ENCODE peak calls at places on chromosome 15, in nine cellular contexts. L, M, T, G, F, Y, X, Z and D are unnamed samples. For H3K4me1, the result is how much of the 10 kb centered on the place peaks cover.

GRCh38 chr15:76553564-76553963 is 217.0 kb downstream of the ISL2 start:
- DNase-seq in Y (no peak), X (no peak), L (no peak), M (no peak), Z (no peak), F (no peak), T (no peak), G (no peak), D (no peak)

GRCh38 chr15:95825672-95826387 is 504.7 kb upstream of the NR2F2 start:
- DNase-seq in L (no peak), Y (no peak), X (no peak), M (no peak), G (no peak), F (no peak), Z (no peak), T (no peak), D (no peak)

GRCh38 chr15:63504979-63505841 is 817 bp downstream of the USP3 start:
- DNase-seq in Z (no peak), X (peak), L (peak), T (peak), Y (peak), G (peak), M (peak), F (peak), D (peak)

GRCh38 chr15:34049096-34049495 is 10.1 kb upstream of the AVEN start:
- DNase-seq in L (no peak), F (no peak), Z (no peak), M (no peak), G (no peak), T (no peak), X (no peak), Y (no peak), D (no peak)

GRCh38 chr15:53506370-53506769 is 253.1 kb downstream of the WDR72 start:
- DNase-seq in G (no peak), Z (no peak), X (no peak), F (no peak), Y (no peak), T (no peak), M (no peak), L (no peak), D (no peak)

GRCh38 chr15:96353931-96354730 is 23.6 kb downstream of the NR2F2 start:
- DNase-seq in L (peak), F (peak), G (no peak), Y (no peak), Z (no peak), T (peak), X (peak), M (no peak), D (peak)

GRCh38 chr15:52695146-52695545 is 16.0 kb upstream of the ATOSA start:
- DNase-seq in L (no peak), Y (no peak), M (no peak), T (no peak), X (no peak), F (no peak), G (no peak), Z (no peak), D (no peak)

GRCh38 chr15:73979636-73980035 is 12.5 kb downstream of the STOML1 start:
- DNase-seq in Y (no peak), Z (no peak), X (peak), T (no peak), G (no peak), F (no peak), M (no peak), L (no peak), D (no peak)

GRCh38 chr15:55357774-55358173 is 38.8 kb downstream of the PIGB start:
- DNase-seq in T (no peak), F (no peak), G (no peak), L (no peak), Z (no peak), Y (peak), X (no peak), M (no peak), D (no peak)

GRCh38 chr15:26870346-26870745 is 3.5 kb downstream of the GABRA5 start:
- DNase-seq in G (no peak), F (no peak), Z (no peak), T (no peak), X (no peak), Y (no peak), L (no peak), M (no peak), D (no peak)

GRCh38 chr15:66960519-66960918 is 104.9 kb upstream of the SMAD3 start:
- DNase-seq in Y (no peak), L (no peak), M (no peak), Z (no peak), T (no peak), F (no peak), X (no peak), G (no peak), D (no peak)

GRCh38 chr15:66956672-66957540 is 108.5 kb upstream of the SMAD3 start:
- DNase-seq in F (no peak), G (peak), X (peak), L (no peak), Z (no peak), T (no peak), Y (no peak), M (no peak), D (no peak)

GRCh38 chr15:66961407-66961884 is 104.0 kb upstream of the SMAD3 start:
- DNase-seq in L (no peak), T (no peak), G (no peak), Z (no peak), M (no peak), Y (no peak), F (no peak), X (no peak), D (no peak)

GRCh38 chr15:66961901-66962300 is 103.5 kb upstream of the SMAD3 start:
- DNase-seq in Z (no peak), T (no peak), F (no peak), X (no peak), L (no peak), Y (no peak), G (no peak), M (no peak), D (no peak)

GRCh38 chr15:66959066-66959465 is 106.3 kb upstream of the SMAD3 start:
- DNase-seq in M (no peak), Z (no peak), T (no peak), L (no peak), G (no peak), Y (no peak), X (no peak), F (no peak), D (no peak)
- H3K4me1 ChIP-seq in M (under half), Z (under half), T (under half), L (under half), G (under half), Y (under half), X (under half), F (under half), D (under half)

DNA sequence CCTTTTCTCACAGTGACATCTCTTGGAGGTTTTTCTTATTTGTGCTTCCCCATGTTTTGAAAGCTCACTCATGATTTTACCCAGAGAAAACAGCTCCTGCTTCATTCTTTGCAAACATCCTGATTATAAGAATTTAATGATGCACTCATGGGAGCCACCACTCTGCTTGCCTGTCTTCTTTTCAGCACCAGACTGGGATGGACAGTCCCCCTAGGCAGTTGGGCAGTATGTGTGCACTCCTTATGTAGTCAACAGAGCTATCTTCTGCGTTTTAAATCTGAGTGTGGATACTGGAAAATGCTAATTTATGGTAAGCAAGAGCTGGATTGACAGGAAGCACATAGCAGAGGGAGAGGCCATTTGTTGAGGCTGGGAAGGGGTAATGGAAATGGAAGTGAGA is 276.1 kb downstream of the AGBL1 start:
- DNase-seq in X (no peak), G (no peak), F (peak), Z (no peak), L (no peak), Y (no peak), M (no peak), T (no peak), D (no peak)
- H3K27ac ChIP-seq in X (no peak), G (no peak), F (no peak), Z (no peak), L (no peak), Y (no peak), M (no peak), T (no peak), D (no peak)

GRCh38 chr15:67097893-67098740 is 32.7 kb downstream of the SMAD3 start:
- DNase-seq in X (no peak), F (no peak), G (no peak), Y (no peak), Z (peak), T (peak), M (no peak), L (peak), D (peak)
- H3K4me1 ChIP-seq in X (under half), F (under half), G (half or more), Y (under half), Z (half or more), T (under half), M (under half), L (half or more), D (half or more)

GRCh38 chr15:90178468-90179435 is 22.4 kb upstream of the SEMA4B start:
- DNase-seq in X (no peak), T (no peak), Z (no peak), G (no peak), Y (no peak), F (no peak), M (no peak), L (no peak), D (no peak)

GRCh38 chr15:90173372-90173771 is 27.8 kb upstream of the SEMA4B start:
- DNase-seq in X (no peak), M (no peak), L (no peak), Y (no peak), Z (no peak), T (no peak), G (no peak), F (no peak), D (no peak)

GRCh38 chr15:90177012-90177411 is 24.1 kb upstream of the SEMA4B start:
- DNase-seq in Y (no peak), M (no peak), T (no peak), F (no peak), Z (no peak), G (no peak), X (no peak), L (no peak), D (no peak)

DNA sequence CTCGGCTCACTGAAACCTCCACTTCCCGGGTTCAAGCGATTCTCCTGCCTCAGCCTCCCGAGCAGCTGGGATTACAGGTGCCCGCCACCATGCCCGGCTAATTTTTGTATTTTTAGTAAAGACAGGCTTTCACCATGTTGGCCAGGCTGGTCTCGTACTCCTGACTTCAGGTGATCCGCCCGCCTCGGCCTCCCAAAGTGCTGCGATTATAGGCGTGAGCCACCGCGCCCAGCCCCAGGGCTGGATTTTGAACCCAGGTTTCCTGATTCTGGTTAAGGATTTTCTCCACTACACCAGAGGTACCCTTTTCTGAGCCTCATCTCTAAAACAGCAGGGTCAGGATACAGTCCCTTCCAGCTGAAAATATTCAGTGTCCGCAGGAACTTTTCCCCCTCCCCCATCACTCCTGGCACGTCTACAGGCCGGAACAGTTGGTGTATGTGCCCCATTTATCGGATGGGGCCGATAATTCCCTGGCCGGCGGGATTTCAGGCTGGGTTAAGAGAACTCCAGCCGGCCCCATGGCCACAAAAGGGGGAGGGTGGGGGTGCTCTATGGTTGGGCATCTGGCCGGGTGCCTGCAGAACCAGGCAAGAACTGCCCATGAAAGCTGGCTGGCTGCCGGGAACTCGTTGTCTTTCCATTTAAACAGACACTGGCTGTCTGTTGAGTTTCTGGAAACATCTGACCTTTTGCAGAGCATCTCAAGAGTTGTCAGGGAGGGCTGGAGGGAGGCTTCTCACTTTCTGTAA is 26.8 kb upstream of the SEMA4B start:
- DNase-seq in L (peak), F (no peak), X (peak), Z (peak), Y (peak), G (no peak), T (peak), M (peak), D (peak)
- H3K27ac ChIP-seq in L (peak), F (no peak), X (peak), Z (peak), Y (peak), G (no peak), T (peak), M (peak), D (peak)

DNA sequence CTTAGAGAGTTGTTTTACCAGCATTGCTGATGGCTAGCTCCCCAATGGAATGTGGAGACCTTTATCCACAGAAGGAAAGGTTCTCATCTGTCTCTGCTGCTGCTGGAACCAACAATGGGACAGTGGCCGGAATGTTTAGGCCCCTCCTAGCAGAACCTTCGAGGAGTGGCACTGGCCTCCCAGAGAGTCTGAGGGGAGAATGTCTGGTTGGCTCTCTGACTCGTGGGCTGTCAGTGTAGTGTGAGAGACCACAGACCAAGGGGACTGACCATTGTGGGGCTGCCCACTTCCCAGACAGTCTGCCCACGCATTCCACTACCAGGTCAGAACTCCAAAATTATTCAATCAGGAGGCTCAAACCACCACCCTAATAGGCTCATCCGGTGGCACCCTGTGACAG is 5.1 kb downstream of the RASL12 start:
- DNase-seq in M (no peak), Y (no peak), Z (no peak), T (no peak), X (no peak), F (no peak), L (no peak), G (no peak), D (no peak)
- H3K4me1 ChIP-seq in M (under half), Y (under half), Z (half or more), T (under half), X (under half), F (under half), L (under half), G (under half), D (half or more)

GRCh38 chr15:62393196-62393595 is 228.1 kb upstream of the C2CD4B start:
- DNase-seq in Z (no peak), F (no peak), M (no peak), T (no peak), Y (no peak), X (no peak), L (no peak), G (no peak), D (no peak)

GRCh38 chr15:62390793-62391543 is 225.9 kb upstream of the C2CD4B start:
- DNase-seq in Z (no peak), Y (peak), X (peak), L (peak), M (peak), G (peak), F (peak), T (peak), D (peak)

GRCh38 chr15:62389887-62390792 is 225.1 kb upstream of the C2CD4B start:
- DNase-seq in Z (peak), M (peak), Y (peak), X (peak), G (peak), L (peak), F (peak), T (peak), D (peak)

GRCh38 chr15:62392411-62392810 is 227.3 kb upstream of the C2CD4B start:
- DNase-seq in L (no peak), X (no peak), T (peak), Y (no peak), G (peak), F (peak), M (no peak), Z (no peak), D (peak)

DNA sequence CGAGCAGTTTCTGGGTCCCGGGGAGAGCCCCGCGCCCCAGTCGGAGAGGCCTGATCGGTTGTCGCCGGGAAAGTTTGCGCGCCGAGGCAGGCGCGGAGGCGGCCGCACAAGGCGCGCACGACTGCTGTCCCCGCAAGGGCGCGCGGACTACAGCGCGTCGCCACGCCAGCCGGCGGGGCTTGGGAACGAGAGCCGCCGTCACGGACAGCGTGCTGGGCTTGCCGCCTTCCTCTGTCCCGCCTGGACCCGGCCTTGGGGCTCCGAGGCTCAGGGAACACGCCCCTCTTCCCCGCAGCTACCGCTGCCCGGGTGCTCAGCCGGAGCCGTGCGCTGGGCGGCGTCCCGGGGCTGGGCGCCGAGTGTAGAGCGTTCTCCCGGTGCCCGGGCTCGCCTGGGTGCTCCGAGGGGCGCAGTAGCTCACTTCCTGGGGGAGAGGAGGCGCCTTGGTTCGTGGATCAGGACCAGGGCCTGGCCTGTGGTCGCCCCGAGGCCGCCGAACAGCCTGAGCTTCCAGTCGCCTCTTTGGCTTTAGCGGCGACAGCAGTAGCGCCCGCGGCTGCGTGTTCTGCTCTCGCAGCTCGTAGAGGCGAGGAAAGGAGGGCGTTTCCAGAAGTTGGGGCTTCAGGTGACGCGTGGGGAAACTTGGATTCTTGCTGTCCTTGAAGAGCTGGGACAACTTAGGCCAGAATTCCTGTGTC is 226.6 kb upstream of the C2CD4B start:
- DNase-seq in G (peak), Z (peak), M (peak), T (peak), Y (peak), F (peak), X (peak), L (peak), D (peak)
- H3K27ac ChIP-seq in G (no peak), Z (peak), M (peak), T (peak), Y (peak), F (no peak), X (no peak), L (peak), D (peak)